ENCODE peak calls at places on chromosomes 4 and X, in seven cellular contexts. M is H9, O is H1, B is neuronal stem cell, N is trophoblast cell, K is IMR-90, G is mesenchymal stem cell. E is an unnamed sample.
A peak's percentile ranks its signal among the peaks of the same experiment; 100 is the strongest.

GRCh38 chr4:108483650-108484049 is 136.7 kb upstream of the RPL34 start:
- DNase-seq in M (no peak), O (no peak), B (no peak), N (no peak), K (no peak), G (no peak), E (no peak)

GRCh38 chrX:110418857-110419249 is 60.2 kb downstream of the RTL9 start:
- DNase-seq in M (no peak), O (no peak), B (no peak), N (no peak), K (peak; percentile 86), G (peak; percentile 80), E (no peak)

GRCh38 chr4:155946486-155946885 is 7.2 kb downstream of the CTSO start:
- DNase-seq in M (no peak), O (no peak), B (no peak), N (no peak), K (peak; percentile 27), G (peak; percentile 69), E (no peak)

GRCh38 chrX:22246620-22247019 is 26.1 kb upstream of the CBLL2 start:
- DNase-seq in M (no peak), O (no peak), B (no peak), N (peak; percentile 85), K (peak; percentile 23), G (no peak), E (no peak)

GRCh38 chr4:34181311-34181808 is 2063.0 kb downstream of the ARAP2 start:
- DNase-seq in M (no peak), O (no peak), B (no peak), N (peak; percentile 88), K (peak; percentile 91), G (peak; percentile 85), E (no peak)

GRCh38 chr4:21469438-21470032 is 479.0 kb downstream of the KCNIP4 start:
- DNase-seq in M (no peak), O (no peak), B (no peak), N (peak; percentile 46), K (no peak), G (peak; percentile 42), E (peak; percentile 20)

GRCh38 chr4:9870165-9870564 is 88.7 kb downstream of the DRD5 start:
- DNase-seq in M (no peak), O (no peak), B (no peak), N (peak; percentile 20), K (no peak), G (no peak), E (peak; percentile 81)

GRCh38 chr4:136748777-136749176 is 783.5 kb downstream of the PCDH18 start:
- DNase-seq in M (no peak), O (no peak), B (no peak), N (no peak), K (peak; percentile 47), G (no peak), E (no peak)

GRCh38 chr4:105765690-105766407 is 57.3 kb downstream of the GSTCD start:
- DNase-seq in M (peak; percentile 39), O (no peak), B (no peak), N (peak; percentile 64), K (peak; percentile 94), G (peak; percentile 87), E (peak; percentile 93)

GRCh38 chr4:102792361-102792936 is 31.7 kb upstream of the MANBA start:
- DNase-seq in M (no peak), O (no peak), B (no peak), N (no peak), K (no peak), G (no peak), E (peak; percentile 30)

GRCh38 chr4:53057679-53058078 is 195.6 kb downstream of the RASL11B start:
- DNase-seq in M (no peak), O (no peak), B (no peak), N (no peak), K (no peak), G (no peak), E (no peak)

GRCh38 chrX:47278684-47279083 is 45.9 kb downstream of the USP11 start:
- DNase-seq in M (no peak), O (no peak), B (no peak), N (peak; percentile 8), K (peak; percentile 78), G (no peak), E (no peak)

GRCh38 chrX:16687514-16687913 is 25.0 kb downstream of the CTPS2 start:
- DNase-seq in M (no peak), O (no peak), B (no peak), N (no peak), K (peak; percentile 31), G (peak; percentile 1), E (no peak)

GRCh38 chr4:73701116-73701515 is 39.3 kb upstream of the CXCL8 start:
- DNase-seq in M (no peak), O (no peak), B (no peak), N (peak; percentile 32), K (peak; percentile 32), G (peak; percentile 69), E (no peak)

GRCh38 chr4:94516999-94517398 is 65.3 kb downstream of the PDLIM5 start:
- DNase-seq in M (no peak), O (no peak), B (no peak), N (peak; percentile 94), K (peak; percentile 70), G (peak; percentile 26), E (no peak)

GRCh38 chr4:136369073-136369472 is 1163.2 kb downstream of the PCDH18 start:
- DNase-seq in M (no peak), O (no peak), B (no peak), N (no peak), K (peak; percentile 26), G (peak; percentile 9), E (no peak)

GRCh38 chr4:27248829-27249228 is 388.2 kb downstream of the STIM2 start:
- DNase-seq in M (no peak), O (no peak), B (no peak), N (no peak), K (peak; percentile 24), G (no peak), E (no peak)

GRCh38 chrX:110008001-110008635 is 5.2 kb downstream of the TMEM164 start:
- DNase-seq in M (no peak), O (no peak), B (no peak), N (no peak), K (no peak), G (no peak), E (no peak)

GRCh38 chr4:118826723-118827444 is 9.0 kb downstream of the SEC24D start:
- DNase-seq in M (no peak), O (no peak), B (no peak), N (peak; percentile 16), K (no peak), G (no peak), E (peak; percentile 36)

GRCh38 chrX:113741744-113742143 is 842.1 kb upstream of the HTR2C start:
- DNase-seq in M (no peak), O (no peak), B (no peak), N (peak; percentile 64), K (no peak), G (peak; percentile 33), E (peak; percentile 33)

GRCh38 chr4:66736593-66736992 is 808.7 kb downstream of the CENPC start:
- DNase-seq in M (no peak), O (no peak), B (peak; percentile 39), N (no peak), K (no peak), G (no peak), E (peak; percentile 29)

GRCh38 chr4:79563218-79563617 is 155.2 kb upstream of the GK2 start:
- DNase-seq in M (no peak), O (no peak), B (no peak), N (no peak), K (no peak), G (no peak), E (peak; percentile 11)

GRCh38 chrX:101958139-101958538 is 26.3 kb upstream of the ZMAT1 start:
- DNase-seq in M (no peak), O (no peak), B (no peak), N (no peak), K (peak; percentile 0), G (peak; percentile 70), E (no peak)

GRCh38 chrX:42818151-42818921 is 40.4 kb upstream of the PPP1R2C start:
- DNase-seq in M (peak; percentile 76), O (no peak), B (no peak), N (no peak), K (no peak), G (no peak), E (peak; percentile 6)

GRCh38 chrX:51836823-51837222 is 56.6 kb upstream of the MAGED1 start:
- DNase-seq in M (no peak), O (no peak), B (no peak), N (no peak), K (no peak), G (no peak), E (no peak)
- H2AK5ac ChIP-seq in M (no peak overlapping the region), O (no peak overlapping the region), B (no peak overlapping the region), N (no peak overlapping the region), K (no peak overlapping the region), G (no peak overlapping the region), E (no peak overlapping the region)

DNA sequence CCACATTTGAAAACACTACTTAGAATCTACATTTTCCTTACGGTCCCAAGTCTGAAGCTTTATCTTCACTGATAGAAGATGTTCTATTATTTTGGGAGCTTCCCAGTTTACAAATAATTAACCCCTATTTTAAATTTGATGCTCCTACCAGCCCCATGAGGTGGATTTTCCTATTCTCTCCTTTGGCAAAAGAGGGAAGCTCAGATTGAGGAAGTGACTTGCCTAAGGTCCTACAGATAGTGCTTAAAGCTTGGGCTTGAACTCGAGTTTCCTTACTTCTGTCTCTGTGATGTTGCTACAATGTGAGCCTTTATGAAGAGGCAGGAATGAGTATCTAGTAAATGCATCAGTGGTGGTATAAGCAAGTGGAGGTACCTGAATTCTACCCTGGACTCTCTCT is 27.5 kb downstream of the HEPH start:
- DNase-seq in M (no peak), O (no peak), B (no peak), N (no peak), K (no peak), G (no peak), E (no peak)
- H3K23ac ChIP-seq in M (no peak overlapping the region), O (no peak overlapping the region), B (no peak overlapping the region), N (no peak overlapping the region), K (no peak overlapping the region), G (no peak overlapping the region), E (no peak overlapping the region)

DNA sequence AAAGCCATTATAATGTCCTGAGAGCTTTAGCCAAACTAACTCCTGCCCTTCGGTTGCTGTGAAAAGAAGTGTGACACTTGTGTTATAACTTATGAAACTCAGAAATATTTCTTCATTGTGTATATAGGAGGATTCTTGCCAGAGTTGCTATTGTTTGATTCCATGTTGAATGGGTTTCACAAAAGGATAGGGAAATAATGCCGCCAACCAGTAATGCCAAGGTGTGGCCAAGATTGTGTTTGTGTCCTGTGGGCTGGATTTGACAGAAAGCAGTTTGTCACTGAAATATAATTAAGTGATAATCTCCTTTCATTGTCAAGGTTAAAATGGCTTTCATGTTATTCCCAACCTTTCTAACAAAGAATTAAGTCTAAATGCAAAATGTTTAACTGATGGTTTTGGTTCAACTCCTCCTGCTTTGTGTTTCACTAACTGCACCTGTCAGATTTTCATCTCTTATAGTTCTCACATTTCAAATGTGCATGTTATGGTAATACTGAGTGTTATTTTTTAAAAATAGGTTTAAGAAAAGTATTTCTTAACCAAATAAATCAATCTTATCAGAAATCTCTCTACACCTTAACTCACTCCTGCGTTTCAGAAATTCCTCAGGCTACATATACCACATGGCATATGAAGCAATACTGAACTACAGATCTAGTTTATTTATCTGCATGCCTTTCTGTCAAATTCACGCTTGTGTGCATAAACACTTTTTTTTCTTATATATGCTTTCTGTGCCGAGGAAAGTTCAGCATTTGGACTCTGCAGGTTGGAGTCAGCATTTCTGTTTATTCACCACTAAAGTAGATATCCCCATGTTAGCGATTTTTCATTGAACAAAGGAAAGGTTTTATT is at the start of gene CLDN22:
- DNase-seq in M (no peak), O (no peak), B (no peak), N (peak; percentile 44), K (peak; percentile 61), G (no peak), E (no peak)
- H2AK5ac ChIP-seq in M (no peak within 1 kb of the TSS), O (no peak within 1 kb of the TSS), B (no peak within 1 kb of the TSS), N (no peak within 1 kb of the TSS), K (no peak within 1 kb of the TSS), G (no peak within 1 kb of the TSS), E (no peak within 1 kb of the TSS)

GRCh38 chrX:2136848-2137247 is 363.9 kb downstream of the DHRSX start:
- DNase-seq in M (no peak), O (no peak), B (no peak), N (no peak), K (no peak), G (no peak), E (no peak)
- H3K23ac ChIP-seq in M (no peak overlapping the region), O (no peak overlapping the region), B (no peak overlapping the region), N (no peak overlapping the region), K (no peak overlapping the region), G (no peak overlapping the region), E (no peak overlapping the region)